ENCODE peak calls at places on chromosomes 16 and 17, in eight cellular contexts. D is tibial nerve, A is adrenal gland, U is esophagus squamous epithelium, J is stomach, M is GM12878, Y is thyroid gland, Z is body of pancreas. H is an unnamed sample.

GRCh38 chr16:24634919-24635318 is 94.5 kb upstream of the TNRC6A start:
- DNase-seq in D (no peak), A (no peak), U (no peak), J (no peak), M (no peak), Y (no peak), Z (no peak), H (no peak)

GRCh38 chr17:66272699-66273390 is 29.6 kb upstream of the PRKCA start:
- DNase-seq in D (no peak), A (peak), U (no peak), J (no peak), M (no peak), Y (no peak), Z (no peak), H (no peak)

GRCh38 chr16:29022196-29022595 is 37.3 kb downstream of the LAT start:
- DNase-seq in D (no peak), A (no peak), U (no peak), J (no peak), M (no peak), Y (no peak), Z (no peak), H (no peak)

GRCh38 chr16:53154513-53154912 is 99.7 kb downstream of the CHD9 start:
- DNase-seq in D (no peak), A (no peak), U (no peak), J (no peak), M (no peak), Y (no peak), Z (peak), H (no peak)

GRCh38 chr17:69492410-69493071 is 78.0 kb downstream of the MAP2K6 start:
- DNase-seq in D (no peak), A (no peak), U (no peak), J (no peak), M (no peak), Y (no peak), Z (no peak), H (no peak)

GRCh38 chr16:22222998-22223397 is 16.9 kb downstream of the EEF2K start:
- DNase-seq in D (no peak), A (no peak), U (no peak), J (no peak), M (no peak), Y (no peak), Z (no peak), H (no peak)

GRCh38 chr17:39665642-39666221 is 583 bp downstream of the TCAP start:
- DNase-seq in D (no peak), A (peak), U (no peak), J (no peak), M (no peak), Y (no peak), Z (no peak), H (peak)

GRCh38 chr17:57408064-57408811 is 151.9 kb downstream of the MSI2 start:
- DNase-seq in D (no peak), A (no peak), U (no peak), J (no peak), M (peak), Y (no peak), Z (no peak), H (no peak)

GRCh38 chr17:58273453-58274104 is 7.2 kb downstream of the MPO start:
- DNase-seq in D (no peak), A (no peak), U (no peak), J (no peak), M (no peak), Y (no peak), Z (no peak), H (no peak)

GRCh38 chr17:7590743-7591142 is 849 bp upstream of the SOX15 start:
- DNase-seq in D (no peak), A (peak), U (no peak), J (no peak), M (no peak), Y (no peak), Z (no peak), H (no peak)

GRCh38 chr16:15502041-15502725 is 67.8 kb downstream of the BMERB1 start:
- DNase-seq in D (no peak), A (no peak), U (no peak), J (no peak), M (no peak), Y (no peak), Z (no peak), H (no peak)

GRCh38 chr16:81723098-81723723 is 55.9 kb upstream of the PLCG2 start:
- DNase-seq in D (peak), A (no peak), U (no peak), J (no peak), M (peak), Y (peak), Z (peak), H (no peak)

GRCh38 chr17:47603830-47604229 is 45.9 kb upstream of the KPNB1 start:
- DNase-seq in D (no peak), A (no peak), U (no peak), J (no peak), M (no peak), Y (no peak), Z (no peak), H (no peak)

GRCh38 chr16:31451681-31452351 is 7.5 kb upstream of the ARMC5 start:
- DNase-seq in D (no peak), A (peak), U (no peak), J (peak), M (no peak), Y (peak), Z (peak), H (no peak)

GRCh38 chr17:64343833-64344637 is 46.6 kb downstream of the PECAM1 start:
- DNase-seq in D (peak), A (peak), U (no peak), J (peak), M (no peak), Y (peak), Z (peak), H (peak)

GRCh38 chr17:28041844-28042656 is 427 bp upstream of the NLK start:
- DNase-seq in D (no peak), A (no peak), U (no peak), J (no peak), M (no peak), Y (no peak), Z (no peak), H (no peak)

GRCh38 chr17:82407255-82407654 is 10.9 kb upstream of the HEXD start:
- DNase-seq in D (no peak), A (no peak), U (no peak), J (peak), M (no peak), Y (no peak), Z (no peak), H (peak)

GRCh38 chr17:5837055-5837491 is 233.1 kb upstream of the WSCD1 start:
- DNase-seq in D (no peak), A (no peak), U (no peak), J (no peak), M (no peak), Y (peak), Z (no peak), H (no peak)

GRCh38 chr17:55778389-55779118 is 27.7 kb downstream of the PCTP start:
- DNase-seq in D (no peak), A (no peak), U (no peak), J (no peak), M (no peak), Y (no peak), Z (no peak), H (no peak)

GRCh38 chr17:8789743-8790142 is 9.4 kb downstream of the MFSD6L start:
- DNase-seq in D (no peak), A (no peak), U (no peak), J (no peak), M (no peak), Y (no peak), Z (no peak), H (no peak)

GRCh38 chr17:50661348-50661747 is 26.7 kb downstream of the ABCC3 start:
- DNase-seq in D (no peak), A (no peak), U (no peak), J (no peak), M (no peak), Y (no peak), Z (no peak), H (no peak)

GRCh38 chr17:164536-165235 is 16.8 kb downstream of the DOC2B start:
- DNase-seq in D (peak), A (peak), U (no peak), J (peak), M (no peak), Y (peak), Z (no peak), H (no peak)

GRCh38 chr16:27512061-27512460 is 37.7 kb downstream of the GTF3C1 start:
- DNase-seq in D (no peak), A (no peak), U (no peak), J (no peak), M (no peak), Y (no peak), Z (no peak), H (no peak)

GRCh38 chr17:17621254-17621653 is 29.7 kb upstream of the PEMT start:
- DNase-seq in D (no peak), A (no peak), U (no peak), J (no peak), M (no peak), Y (no peak), Z (no peak), H (no peak)

GRCh38 chr16:70703041-70703834 is 17.4 kb upstream of the MTSS2 start:
- DNase-seq in D (no peak), A (peak), U (no peak), J (no peak), M (no peak), Y (peak), Z (no peak), H (no peak)

GRCh38 chr16:590875-591200 is 972 bp downstream of the RAB40C start:
- DNase-seq in D (no peak), A (no peak), U (no peak), J (no peak), M (no peak), Y (no peak), Z (no peak), H (no peak)

GRCh38 chr16:83689385-83689831 is 118.4 kb upstream of the HSBP1 start:
- DNase-seq in D (no peak), A (no peak), U (no peak), J (no peak), M (peak), Y (no peak), Z (no peak), H (peak)

GRCh38 chr17:67403483-67403882 is 26.4 kb downstream of the PITPNC1 start:
- DNase-seq in D (no peak), A (no peak), U (no peak), J (no peak), M (no peak), Y (no peak), Z (no peak), H (no peak)

GRCh38 chr17:13086142-13086769 is 68.4 kb upstream of the ELAC2 start:
- DNase-seq in D (no peak), A (no peak), U (no peak), J (no peak), M (no peak), Y (no peak), Z (no peak), H (no peak)

GRCh38 chr17:50681260-50682200 is 26.2 kb downstream of the ANKRD40 start:
- DNase-seq in D (peak), A (peak), U (no peak), J (no peak), M (no peak), Y (peak), Z (peak), H (no peak)

GRCh38 chr16:6573577-6573976 is 759.1 kb upstream of the RBFOX1 start:
- DNase-seq in D (peak), A (peak), U (no peak), J (no peak), M (no peak), Y (peak), Z (no peak), H (no peak)

DNA sequence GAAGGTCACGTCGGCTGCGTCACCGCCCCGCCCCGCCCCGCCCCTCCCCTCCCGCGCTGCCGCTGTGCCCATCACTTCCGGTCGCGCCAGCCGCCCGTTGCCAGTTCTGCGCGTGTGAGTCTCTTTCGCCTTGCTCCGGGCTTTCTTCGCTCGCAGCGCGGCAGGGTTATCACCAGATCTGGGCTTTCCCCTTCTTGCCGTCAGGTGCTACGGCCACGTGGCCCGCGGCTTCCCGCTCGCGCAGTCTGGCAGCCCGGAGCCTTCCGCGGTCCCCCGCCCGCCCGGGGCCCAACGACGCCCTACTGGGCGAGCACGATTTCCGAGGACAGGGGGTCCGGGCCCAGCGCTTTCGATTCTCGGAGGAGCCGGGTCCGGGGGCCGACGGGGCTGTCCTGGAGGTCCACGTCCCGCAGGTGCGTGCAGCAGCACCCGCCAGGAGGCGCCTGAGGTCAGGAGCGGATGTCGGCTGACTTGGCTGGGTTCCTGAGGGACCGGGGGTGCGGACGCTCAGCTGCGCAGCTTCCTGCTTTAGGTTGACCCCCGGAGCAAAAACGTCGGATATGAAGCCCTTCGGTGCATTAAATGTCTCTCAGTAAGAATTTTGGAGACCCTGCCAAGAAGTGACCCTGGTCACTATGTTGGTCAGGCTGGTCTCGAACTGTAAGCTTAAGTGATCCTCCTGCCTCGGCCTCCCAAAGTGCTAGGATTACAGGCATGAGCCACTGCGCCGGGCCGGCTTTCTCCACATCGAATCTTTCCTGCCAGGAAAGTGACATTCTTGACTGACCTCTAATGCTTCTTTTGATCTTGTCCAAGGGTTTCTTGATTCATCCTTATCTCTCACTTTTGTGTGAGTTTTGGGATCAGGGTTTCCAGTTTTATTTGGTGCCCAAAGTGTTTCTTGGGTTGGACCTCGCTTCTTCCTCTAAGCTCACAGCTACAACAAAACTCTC is at the start of gene METTL23:
- DNase-seq in D (peak), A (peak), U (no peak), J (peak), M (no peak), Y (peak), Z (peak), H (peak)
- TF ChIP-seq POLR2A in D (peak), A (no peak), U (no peak), J (no peak), M (peak), Y (peak), Z (no peak), H (peak)

DNA sequence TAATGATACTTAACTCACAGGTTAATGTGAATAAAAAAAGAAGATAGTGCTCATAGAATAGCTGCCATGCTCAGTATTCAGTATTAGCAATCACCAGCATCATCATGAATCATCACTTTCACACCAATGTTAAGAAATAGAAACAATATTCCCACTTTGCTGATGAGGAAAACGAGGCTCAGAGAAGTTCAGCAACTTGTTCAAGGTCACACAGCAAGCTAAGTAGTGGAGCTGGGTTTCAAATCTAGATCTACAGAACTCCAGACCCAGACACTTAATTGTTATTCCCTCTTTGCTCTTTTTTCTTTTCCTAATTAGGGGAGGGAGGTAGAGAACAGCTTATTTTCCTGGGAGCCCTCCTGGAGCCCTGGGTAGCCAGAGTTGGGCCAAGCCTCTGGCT is 22.9 kb downstream of the CLEC19A start:
- DNase-seq in D (no peak), A (no peak), U (no peak), J (no peak), M (no peak), Y (no peak), Z (no peak), H (no peak)
- H3K4me3 ChIP-seq in D (no peak), A (no peak), U (no peak), J (no peak), M (no peak), Y (no peak), Z (no peak), H (no peak)

GRCh38 chr17:4554997-4555799 is at the start of gene MYBBP1A:
- DNase-seq in D (peak), A (peak), U (peak), J (peak), M (peak), Y (peak), Z (peak), H (peak)
- TF ChIP-seq POLR2A in D (peak), A (peak), U (peak), J (no peak), M (peak), Y (no peak), Z (peak), H (peak)

GRCh38 chr17:35764123-35764991 is 3.7 kb downstream of the C17orf50 start:
- DNase-seq in D (peak), A (peak), U (no peak), J (peak), M (peak), Y (peak), Z (peak), H (peak)

GRCh38 chr17:35765731-35766488 is 5.2 kb downstream of the C17orf50 start:
- DNase-seq in D (no peak), A (no peak), U (no peak), J (no peak), M (no peak), Y (no peak), Z (no peak), H (no peak)

GRCh38 chr17:35766489-35766877 is 5.8 kb downstream of the C17orf50 start:
- DNase-seq in D (no peak), A (no peak), U (no peak), J (no peak), M (no peak), Y (no peak), Z (no peak), H (no peak)

GRCh38 chr17:35763767-35764122 is 3.1 kb downstream of the C17orf50 start:
- DNase-seq in D (no peak), A (no peak), U (no peak), J (no peak), M (no peak), Y (peak), Z (no peak), H (no peak)

GRCh38 chr17:35765086-35765710 is 4.5 kb downstream of the C17orf50 start:
- DNase-seq in D (no peak), A (no peak), U (no peak), J (no peak), M (no peak), Y (no peak), Z (no peak), H (no peak)
- H3K4me3 ChIP-seq in D (no peak), A (no peak), U (no peak), J (no peak), M (peak), Y (no peak), Z (no peak), H (no peak)

DNA sequence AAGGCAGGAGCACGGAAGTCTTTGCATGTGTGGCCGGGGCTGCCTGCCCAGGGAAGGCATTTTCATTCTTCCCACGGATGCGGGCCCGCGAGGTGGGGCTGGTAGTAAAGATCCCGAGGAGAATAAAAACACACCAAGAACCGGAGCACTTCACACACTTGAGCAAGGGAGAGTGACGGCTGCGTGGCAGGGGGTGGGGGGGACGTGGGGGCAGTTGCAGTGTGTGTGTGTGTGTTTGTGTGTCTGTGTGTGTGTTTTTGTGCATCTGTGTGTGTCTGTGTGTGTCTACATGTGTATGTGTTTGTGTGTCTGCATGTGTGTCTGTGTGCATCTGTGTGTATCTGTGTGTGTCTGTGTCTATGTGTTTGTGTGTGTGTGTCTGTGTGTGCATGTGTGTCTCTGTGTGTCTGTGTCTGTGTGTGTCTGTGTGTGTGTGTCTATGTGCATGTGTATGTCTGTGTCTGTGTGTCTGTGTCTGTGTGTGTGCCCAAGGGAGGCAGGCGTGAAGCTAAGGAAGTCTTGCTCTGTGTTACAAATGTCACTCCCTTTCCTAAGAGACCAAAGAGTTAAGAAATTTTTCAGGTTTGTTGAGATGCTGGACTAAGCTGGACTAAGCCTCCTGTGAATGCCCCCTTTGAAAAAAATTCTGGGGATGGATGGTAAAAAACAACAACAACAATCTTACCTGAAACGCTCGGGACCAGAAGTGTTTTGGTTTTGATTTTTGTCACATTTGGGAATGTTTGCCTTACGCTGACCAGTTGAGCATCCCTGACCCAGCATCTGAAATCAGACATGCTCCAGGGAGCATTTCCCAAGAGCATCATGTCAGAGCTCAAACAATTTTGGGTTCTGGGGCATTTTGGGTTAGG is 48.9 kb upstream of the ZNF469 start:
- DNase-seq in D (no peak), A (no peak), U (no peak), J (no peak), M (no peak), Y (peak), Z (no peak), H (no peak)
- TF ChIP-seq POLR2A in D (no peak), A (no peak), U (no peak), J (no peak), M (no peak), Y (no peak), Z (no peak), H (no peak)

H was measured in gastrocnemius medialis.